ENCODE peak calls at places on chromosome 4, in five cellular contexts. S, U, F, Y and T are unnamed samples.

GRCh38 chr4:163654621-163655020 is 160.1 kb downstream of the TMA16 start:
- DNase-seq in S (no peak), Y (no peak), F (no peak), U (no peak), T (no peak)

GRCh38 chr4:184398741-184399504 is 75.4 kb downstream of the IRF2 start:
- DNase-seq in U (no peak), Y (no peak), S (no peak), F (peak; percentile 63), T (no peak)

GRCh38 chr4:22874334-22874912 is 181.7 kb downstream of the GBA3 start:
- DNase-seq in F (no peak), U (no peak), S (no peak), Y (no peak), T (no peak)

GRCh38 chr4:143390764-143391163 is 54.1 kb downstream of the GAB1 start:
- DNase-seq in F (no peak), U (no peak), S (no peak), Y (no peak), T (no peak)

GRCh38 chr4:13865871-13866669 is 238.5 kb upstream of the BOD1L1 start:
- DNase-seq in U (no peak), S (no peak), F (no peak), Y (no peak), T (no peak)

GRCh38 chr4:18930487-18930886 is 908.9 kb upstream of the LCORL start:
- DNase-seq in Y (no peak), S (no peak), U (no peak), F (no peak), T (no peak)

GRCh38 chr4:76802546-76803021 is 95.4 kb downstream of the SOWAHB start:
- DNase-seq in Y (no peak), F (no peak), S (no peak), U (no peak), T (no peak)

GRCh38 chr4:105797225-105797624 is 88.6 kb downstream of the GSTCD start:
- DNase-seq in U (no peak), F (no peak), Y (no peak), S (no peak), T (no peak)

GRCh38 chr4:31613946-31614623 is 893.9 kb downstream of the PCDH7 start:
- DNase-seq in Y (no peak), U (no peak), S (no peak), F (no peak), T (no peak)

GRCh38 chr4:86443495-86443894 is 83.6 kb upstream of the MAPK10 start:
- DNase-seq in F (no peak), U (no peak), S (no peak), Y (no peak), T (peak; percentile 18)

GRCh38 chr4:53011176-53011575 is 149.1 kb downstream of the RASL11B start:
- DNase-seq in U (no peak), Y (no peak), F (no peak), S (no peak), T (no peak)

GRCh38 chr4:153765836-153766235 is 6.0 kb upstream of the RNF175 start:
- DNase-seq in U (no peak), F (no peak), Y (no peak), S (no peak), T (no peak)

GRCh38 chr4:153766758-153767157 is 6.9 kb upstream of the RNF175 start:
- DNase-seq in S (no peak), Y (no peak), U (no peak), F (no peak), T (no peak)

GRCh38 chr4:153763404-153763803 is 3.6 kb upstream of the RNF175 start:
- DNase-seq in S (no peak), Y (no peak), F (no peak), U (no peak), T (no peak)

GRCh38 chr4:153759407-153760226 is at the start of gene RNF175:
- DNase-seq in F (no peak), U (no peak), S (no peak), Y (no peak), T (no peak)

DNA sequence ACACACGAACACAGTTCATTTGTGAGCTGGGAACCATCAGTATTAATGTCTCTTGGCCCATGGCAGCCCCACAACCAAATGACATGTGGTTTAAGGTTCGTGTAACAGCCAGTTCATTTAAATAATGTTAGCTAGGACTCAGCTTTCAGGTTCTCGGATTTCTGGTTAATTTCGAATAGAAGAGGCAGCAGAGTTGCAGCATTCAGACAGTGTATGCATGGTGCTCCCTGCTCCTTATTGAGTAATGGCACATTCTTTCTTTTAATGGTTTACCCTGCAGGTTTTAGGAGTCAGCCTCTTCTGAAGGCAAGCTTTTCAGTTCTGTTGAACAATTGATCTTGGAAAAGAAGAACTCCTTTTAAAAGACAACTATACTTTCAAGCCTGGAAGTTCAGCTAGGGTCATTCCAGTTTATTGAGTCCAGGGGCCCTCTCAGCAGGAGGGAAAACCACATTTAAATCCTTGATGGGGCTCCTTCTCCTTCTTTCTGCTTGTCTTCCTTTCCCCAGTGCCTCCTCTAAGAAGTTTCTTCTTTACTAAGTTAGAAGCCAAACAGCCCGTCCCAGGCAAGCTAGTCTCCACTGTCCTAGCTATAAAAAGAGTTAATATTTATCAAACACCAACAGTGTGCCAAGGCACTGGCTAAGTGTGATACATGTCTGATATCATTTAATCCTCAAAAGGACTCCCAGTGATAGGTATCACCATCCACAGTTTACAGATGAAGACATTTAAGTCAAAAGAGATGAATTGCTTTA is 5.0 kb upstream of the RNF175 start:
- DNase-seq in S (no peak), Y (no peak), U (no peak), F (no peak), T (no peak)
- H3K4me3 ChIP-seq in S (no peak overlapping the region), Y (no peak overlapping the region), U (no peak overlapping the region), F (no peak overlapping the region), T (no peak overlapping the region)

GRCh38 chr4:150176559-150176958 is 98.3 kb downstream of the DCLK2 start:
- DNase-seq in S (peak; percentile 31), Y (no peak), U (no peak), F (no peak), T (no peak)

GRCh38 chr4:150173854-150174398 is 95.7 kb downstream of the DCLK2 start:
- DNase-seq in F (no peak), S (no peak), U (no peak), Y (no peak), T (no peak)

GRCh38 chr4:150178161-150178560 is 99.9 kb downstream of the DCLK2 start:
- DNase-seq in F (no peak), Y (no peak), U (no peak), S (no peak), T (no peak)

GRCh38 chr4:150173420-150173819 is 95.2 kb downstream of the DCLK2 start:
- DNase-seq in S (no peak), F (no peak), Y (no peak), U (no peak), T (no peak)
- TF ChIP-seq CTCF in S (no peak), F (no peak), Y (no peak), U (no peak), T (no peak)

DNA sequence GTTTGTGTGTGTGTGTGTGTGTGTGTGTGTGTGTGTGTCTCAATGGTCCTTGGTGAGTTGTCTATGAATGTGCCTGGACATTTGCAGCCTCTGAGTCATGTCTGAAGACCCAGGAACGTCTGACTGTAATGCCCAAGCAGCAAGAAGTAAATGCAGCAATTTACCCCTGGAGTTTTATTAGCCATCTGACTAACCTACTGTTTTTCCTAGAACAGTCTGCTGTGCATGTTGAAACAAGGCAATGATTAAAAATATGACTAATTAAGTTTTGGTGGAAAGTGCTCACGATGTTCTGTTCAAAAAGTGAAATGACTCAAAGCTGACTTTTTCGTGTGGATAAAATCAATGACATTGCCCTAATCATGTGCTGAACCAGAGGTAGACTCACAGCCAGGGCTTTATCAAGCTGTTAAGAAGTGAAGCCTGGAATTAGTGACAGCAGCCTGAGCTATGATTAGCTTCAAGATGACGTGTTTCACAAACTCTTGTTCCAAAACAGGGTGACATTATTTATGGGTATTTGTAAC is 201.6 kb downstream of the CPE start:
- DNase-seq in S (no peak), Y (no peak), F (no peak), U (peak; percentile 32), T (no peak)
- H3K4me3 ChIP-seq in S (no peak overlapping the region), Y (no peak overlapping the region), F (no peak overlapping the region), U (no peak overlapping the region), T (no peak overlapping the region)

GRCh38 chr4:56183344-56183959 is 203.8 kb downstream of the AASDH start:
- DNase-seq in S (no peak), U (no peak), F (no peak), Y (peak; percentile 7), T (peak; percentile 50)
- TF ChIP-seq CTCF in S (no peak), U (no peak), F (no peak), Y (peak; percentile 10), T (peak; percentile 4)

DNA sequence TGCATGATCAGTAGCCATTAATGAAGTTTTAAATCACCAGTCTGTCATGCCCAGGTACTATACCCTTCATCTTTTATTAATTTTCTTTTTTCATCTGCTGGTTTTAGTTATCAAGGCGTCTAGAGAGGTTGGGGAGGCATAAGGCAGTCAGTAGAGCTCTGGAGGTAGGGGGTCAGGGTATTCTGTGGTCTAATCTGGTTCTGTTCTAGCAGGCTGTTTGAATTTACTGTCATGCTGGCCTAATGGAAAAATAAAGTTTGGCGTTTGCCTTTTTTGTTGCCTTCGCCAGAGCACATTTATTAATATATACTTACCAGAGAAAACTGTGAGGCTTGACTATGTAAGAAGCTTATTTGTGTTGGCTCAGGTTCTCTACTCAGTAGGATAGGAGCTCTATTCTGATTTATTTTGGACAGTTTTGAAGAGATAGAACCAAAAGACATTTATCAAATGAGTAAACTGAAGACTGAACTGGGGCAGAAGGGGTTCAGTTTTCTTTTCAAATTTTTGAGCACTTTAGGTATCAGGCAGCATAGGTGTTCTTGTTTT is 46.9 kb downstream of the TMEM131L start:
- DNase-seq in S (no peak), Y (no peak), U (no peak), F (no peak), T (no peak)
- H3K4me3 ChIP-seq in S (no peak overlapping the region), Y (no peak overlapping the region), U (no peak overlapping the region), F (no peak overlapping the region), T (peak overlapping the region; percentile 17)

GRCh38 chr4:92304636-92305035 is 870 bp downstream of the GRID2 start:
- DNase-seq in Y (no peak), F (no peak), U (no peak), S (no peak), T (no peak)
- TF ChIP-seq CTCF in Y (no peak), F (no peak), U (no peak), S (no peak), T (no peak)

DNA sequence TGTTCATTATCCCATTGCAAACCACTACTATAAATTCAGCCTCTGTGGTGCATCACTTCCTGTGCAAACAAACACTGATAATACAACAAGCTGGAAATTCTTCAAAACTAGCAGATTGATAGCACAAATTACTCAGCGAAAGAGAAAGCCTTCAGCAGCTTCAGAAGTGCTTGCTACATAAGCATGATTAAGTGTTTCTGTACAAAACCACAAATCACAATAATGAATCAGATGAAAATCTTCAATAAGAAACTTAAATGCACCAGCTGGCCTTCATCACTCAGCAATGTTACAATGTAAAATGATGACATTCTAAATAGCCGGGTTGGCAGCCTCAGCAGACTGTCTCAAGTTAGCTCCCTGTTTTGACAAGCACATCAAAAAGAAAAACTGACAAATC is 262.2 kb downstream of the SPOCK3 start:
- DNase-seq in Y (no peak), F (no peak), S (no peak), U (peak; percentile 24), T (peak; percentile 74)
- H3K4me3 ChIP-seq in Y (no peak overlapping the region), F (no peak overlapping the region), S (no peak overlapping the region), U (no peak overlapping the region), T (no peak overlapping the region)